ENCODE peak calls at places on chromosomes 3 and 15, in seven cellular contexts. F is nephron progenitor cell, I is left ventricle myocardium superior, Q is endothelial cell of umbilical vein, V is activated T-cell treated with anti-CD3 and anti-CD28 coated beads for 48 hours, D is GM04503, M is G401. N is an unnamed sample.

GRCh38 chr3:15499536-15499935 is 22.0 kb downstream of the COLQ start:
- DNase-seq in I (no peak), Q (no peak), F (no peak), M (no peak), D (no peak), V (no peak), N (no peak)

GRCh38 chr15:39869251-39869650 is 50.8 kb downstream of the GPR176 start:
- DNase-seq in V (no peak), F (no peak), I (no peak), M (no peak), D (no peak), Q (no peak), N (no peak)

GRCh38 chr15:73822998-73823397 is 50.4 kb upstream of the TBC1D21 start:
- DNase-seq in M (no peak), I (no peak), Q (peak), V (no peak), F (peak), D (no peak), N (peak)

GRCh38 chr15:65917407-65917756 is 48.1 kb downstream of the RAB11A start:
- DNase-seq in Q (no peak), I (no peak), M (no peak), D (no peak), F (no peak), V (no peak), N (no peak)

GRCh38 chr15:74723754-74724334 is 1.5 kb downstream of the CYP1A1 start:
- DNase-seq in D (peak), I (no peak), M (peak), V (no peak), F (peak), Q (peak), N (peak)

GRCh38 chr3:192130534-192131132 is 596.7 kb downstream of the FGF12 start:
- DNase-seq in F (peak), D (no peak), I (peak), Q (peak), M (peak), V (no peak), N (peak)

GRCh38 chr15:51907136-51907862 is 64.3 kb downstream of the LEO1 start:
- DNase-seq in D (peak), I (no peak), V (no peak), M (peak), F (no peak), Q (no peak), N (no peak)

GRCh38 chr3:24470277-24470676 is 24.4 kb downstream of the THRB start:
- DNase-seq in F (no peak), V (no peak), Q (no peak), I (no peak), D (no peak), M (no peak), N (no peak)

GRCh38 chr3:134148534-134148933 is 102.1 kb downstream of the RYK start:
- DNase-seq in I (no peak), D (no peak), M (no peak), Q (no peak), F (no peak), V (no peak), N (no peak)

GRCh38 chr15:87419341-87419740 is 837.2 kb downstream of the NTRK3 start:
- DNase-seq in D (peak), Q (no peak), M (no peak), V (no peak), F (no peak), I (no peak), N (no peak)

GRCh38 chr3:196686436-196686835 is 25.6 kb downstream of the CEP19 start:
- DNase-seq in I (no peak), M (no peak), D (no peak), Q (no peak), V (no peak), F (no peak), N (peak)

GRCh38 chr3:197680955-197681521 is 55.7 kb downstream of the RUBCN start:
- DNase-seq in V (no peak), Q (no peak), I (no peak), F (no peak), M (no peak), D (no peak), N (no peak)

GRCh38 chr15:40695469-40695910 is 516 bp downstream of the RAD51 start:
- DNase-seq in F (no peak), Q (peak), V (no peak), D (no peak), M (no peak), I (no peak), N (peak)

GRCh38 chr3:50572801-50573371 is 3.6 kb downstream of the HEMK1 start:
- DNase-seq in D (no peak), Q (no peak), V (peak), F (no peak), I (no peak), M (no peak), N (no peak)

GRCh38 chr3:191094057-191094456 is 105.0 kb upstream of the OSTN start:
- DNase-seq in V (no peak), I (no peak), Q (no peak), F (no peak), D (peak), M (no peak), N (no peak)

GRCh38 chr3:190272747-190273146 is 49.5 kb downstream of the CLDN1 start:
- DNase-seq in V (no peak), I (no peak), F (no peak), M (no peak), Q (no peak), D (no peak), N (no peak)

GRCh38 chr3:29922990-29923746 is 642.3 kb downstream of the RBMS3 start:
- DNase-seq in I (peak), D (peak), Q (peak), M (no peak), F (no peak), V (no peak), N (no peak)

GRCh38 chr3:12706504-12707253 is 42.8 kb upstream of the RAF1 start:
- DNase-seq in I (no peak), Q (peak), M (peak), D (no peak), F (peak), V (peak), N (peak)

GRCh38 chr3:183586477-183586876 is 31.0 kb upstream of the KLHL6 start:
- DNase-seq in V (no peak), D (no peak), M (no peak), Q (no peak), I (no peak), F (no peak), N (no peak)

GRCh38 chr15:74857082-74857655 is 14.2 kb upstream of the ULK3 start:
- DNase-seq in M (no peak), I (no peak), Q (no peak), V (no peak), F (no peak), D (no peak), N (no peak)

GRCh38 chr3:46942079-46942478 is 34.5 kb downstream of the CCDC12 start:
- DNase-seq in M (no peak), F (no peak), V (no peak), D (no peak), Q (no peak), I (no peak), N (no peak)

GRCh38 chr15:83559310-83559966 is 94.5 kb upstream of the ADAMTSL3 start:
- DNase-seq in F (peak), Q (peak), M (peak), I (no peak), V (peak), D (peak), N (peak)

GRCh38 chr15:67405208-67406191 is 115.4 kb upstream of the C15orf61 start:
- DNase-seq in V (no peak), F (no peak), D (peak), M (no peak), I (no peak), Q (no peak), N (no peak)

GRCh38 chr3:81442758-81443456 is 318.5 kb downstream of the GBE1 start:
- DNase-seq in I (no peak), V (no peak), D (no peak), M (peak), Q (no peak), F (no peak), N (no peak)

GRCh38 chr15:47795864-47796263 is 78.6 kb downstream of the SEMA6D start:
- DNase-seq in I (no peak), M (no peak), Q (no peak), V (no peak), F (no peak), D (no peak), N (no peak)

GRCh38 chr3:139327861-139328260 is 16.0 kb upstream of the MRPS22 start:
- DNase-seq in M (no peak), D (no peak), Q (no peak), V (no peak), I (no peak), F (no peak), N (no peak)

GRCh38 chr3:136311971-136312370 is 61.8 kb downstream of the PCCB start:
- DNase-seq in D (no peak), F (no peak), M (no peak), Q (no peak), V (no peak), I (no peak), N (no peak)

GRCh38 chr3:118972974-118973373 is 61.7 kb downstream of the IGSF11 start:
- DNase-seq in D (no peak), F (no peak), V (no peak), I (peak), Q (no peak), M (peak), N (no peak)

GRCh38 chr3:69323941-69324340 is 61.9 kb downstream of the FRMD4B start:
- DNase-seq in M (no peak), Q (no peak), V (no peak), I (no peak), F (no peak), D (no peak), N (no peak)

GRCh38 chr3:66181764-66182163 is 39.0 kb upstream of the SLC25A26 start:
- DNase-seq in V (no peak), I (peak), Q (no peak), D (no peak), M (no peak), F (no peak), N (no peak)

GRCh38 chr3:56691165-56692000 is 8.3 kb upstream of the TASOR start:
- DNase-seq in I (no peak), M (no peak), V (no peak), F (no peak), D (no peak), Q (no peak), N (no peak)

GRCh38 chr15:25690673-25691543 is 172.2 kb downstream of the ATP10A start:
- DNase-seq in I (no peak), D (peak), V (no peak), M (no peak), Q (no peak), F (no peak), N (no peak)

GRCh38 chr15:83848315-83849050 is 194.6 kb downstream of the ADAMTSL3 start:
- DNase-seq in I (no peak), Q (no peak), V (no peak), F (no peak), D (peak), M (no peak), N (peak)

N was measured in A673.